ENCODE peak calls at places on chromosomes 4 and X, in four cellular contexts. D is Calu3, O is spleen, B is lower lobe of right lung. Q is an unnamed sample.
A peak's percentile ranks its signal among the peaks of the same experiment; 100 is the strongest.

GRCh38 chr4:92050875-92051274 is 252.9 kb upstream of the GRID2 start:
- DNase-seq in D (no peak), O (no peak), B (peak; percentile 47), Q (no peak)

GRCh38 chrX:84219551-84219950 is 31.6 kb upstream of the RPS6KA6 start:
- DNase-seq in D (no peak), O (no peak), B (no peak), Q (no peak)

GRCh38 chr4:74038161-74039064 is at the start of gene CXCL3:
- DNase-seq in D (peak; percentile 94), O (peak; percentile 86), B (peak; percentile 88), Q (peak; percentile 90)

GRCh38 chrX:54495814-54496516 is at the start of gene FGD1:
- DNase-seq in D (peak; percentile 71), O (peak; percentile 78), B (peak; percentile 64), Q (peak; percentile 78)

GRCh38 chrX:139720136-139720535 is 12.2 kb upstream of the MCF2 start:
- DNase-seq in D (no peak), O (no peak), B (no peak), Q (no peak)

GRCh38 chr4:119835511-119835910 is 206.9 kb upstream of the PDE5A start:
- DNase-seq in D (no peak), O (no peak), B (no peak), Q (no peak)

GRCh38 chrX:46561931-46562721 is 11.4 kb upstream of the CHST7 start:
- DNase-seq in D (no peak), O (no peak), B (peak; percentile 47), Q (no peak)

GRCh38 chr4:140654516-140654855 is 85.7 kb upstream of the UCP1 start:
- DNase-seq in D (no peak), O (no peak), B (no peak), Q (no peak)

GRCh38 chrX:1378306-1378758 is 13.6 kb downstream of the SLC25A6 start:
- DNase-seq in D (no peak), O (no peak), B (peak; percentile 35), Q (no peak)

GRCh38 chr4:140004580-140005314 is 149.2 kb downstream of the MAML3 start:
- DNase-seq in D (no peak), O (no peak), B (peak; percentile 51), Q (no peak)

GRCh38 chr4:161799687-161800086 is 364.1 kb downstream of the FSTL5 start:
- DNase-seq in D (no peak), O (no peak), B (no peak), Q (no peak)

GRCh38 chr4:119037709-119038463 is 97.7 kb upstream of the MYOZ2 start:
- DNase-seq in D (no peak), O (no peak), B (no peak), Q (no peak)

GRCh38 chr4:70746179-70746839 is 24.5 kb downstream of the RUFY3 start:
- DNase-seq in D (no peak), O (no peak), B (peak; percentile 54), Q (no peak)

GRCh38 chrX:46627044-46627443 is 53.5 kb downstream of the CHST7 start:
- DNase-seq in D (no peak), O (no peak), B (no peak), Q (no peak)

GRCh38 chr4:104524591-104524990 is 29.9 kb upstream of the CXXC4 start:
- DNase-seq in D (no peak), O (no peak), B (no peak), Q (no peak)

GRCh38 chrX:115689931-115690330 is 129.0 kb downstream of the PLS3 start:
- DNase-seq in D (no peak), O (no peak), B (no peak), Q (no peak)

GRCh38 chr4:2186133-2186864 is 55.6 kb downstream of the HAUS3 start:
- DNase-seq in D (peak; percentile 50), O (no peak), B (no peak), Q (peak; percentile 49)

GRCh38 chrX:41084360-41085104 is 713 bp upstream of the USP9X start:
- DNase-seq in D (peak; percentile 98), O (peak; percentile 99), B (peak; percentile 96), Q (peak; percentile 96)

GRCh38 chrX:43605351-43605750 is 50.7 kb upstream of the MAOA start:
- DNase-seq in D (no peak), O (no peak), B (no peak), Q (no peak)

DNA sequence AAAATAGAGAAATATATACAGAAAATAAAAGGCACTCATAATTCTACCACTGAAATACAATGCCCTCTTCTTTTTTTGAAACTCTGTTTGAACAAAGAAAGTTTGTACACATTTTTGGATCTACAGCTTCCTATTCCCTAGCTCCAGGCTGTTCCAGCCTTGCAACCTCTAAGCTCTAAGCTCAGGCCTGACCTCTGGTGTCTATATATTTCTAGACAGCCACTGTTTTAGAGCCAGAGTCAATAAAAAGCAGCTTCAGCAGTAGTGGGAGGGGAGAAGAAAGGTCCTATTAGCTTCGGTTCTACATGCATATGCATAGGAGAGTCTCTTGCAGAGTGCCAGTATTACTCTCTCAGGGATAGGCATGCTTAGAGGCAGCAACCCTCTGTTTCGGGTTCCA is 39.7 kb downstream of the CLDN2 start:
- DNase-seq in D (peak; percentile 17), O (no peak), B (no peak), Q (no peak)
- TF ChIP-seq CTCF in D (no peak), O (no peak), B (no peak), Q (no peak)

GRCh38 chr4:120886183-120886582 is 36.3 kb downstream of the PRDM5 start:
- DNase-seq in D (no peak), O (no peak), B (no peak), Q (no peak)
- TF ChIP-seq CTCF in D (no peak), O (no peak), B (no peak), Q (no peak)

GRCh38 chr4:79044260-79044659 is 105.0 kb upstream of the PAQR3 start:
- DNase-seq in D (no peak), O (no peak), B (no peak), Q (no peak)
- TF ChIP-seq CTCF in D (no peak), O (no peak), B (no peak), Q (no peak)

GRCh38 chrX:145552643-145553042 is 265.0 kb upstream of the SLITRK2 start:
- DNase-seq in D (no peak), O (no peak), B (no peak), Q (no peak)
- TF ChIP-seq CTCF in D (no peak), O (no peak), B (no peak), Q (no peak)

DNA sequence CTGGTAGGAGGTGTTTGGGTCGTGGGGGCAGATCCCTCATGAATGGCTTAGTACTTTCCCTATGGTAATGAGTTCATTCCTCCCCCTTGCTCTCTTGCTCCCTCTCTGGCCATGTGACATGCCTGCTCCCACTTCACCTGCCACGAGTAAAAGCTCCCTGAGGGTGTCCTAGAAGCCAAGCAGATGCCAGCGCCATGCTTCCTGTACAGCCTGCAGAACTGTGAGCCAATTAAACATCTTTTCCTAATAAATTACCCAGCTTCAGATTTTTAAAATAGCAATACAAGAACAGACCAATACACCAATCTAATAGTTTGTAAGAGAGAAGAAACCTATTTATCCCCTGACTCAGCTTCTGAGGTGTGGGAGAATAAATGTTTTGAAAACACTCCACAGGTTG is 60.5 kb downstream of the FGFBP1 start:
- DNase-seq in D (no peak), O (no peak), B (no peak), Q (no peak)
- TF ChIP-seq CTCF in D (no peak), O (no peak), B (no peak), Q (no peak)

GRCh38 chr4:141896687-141897086 is 260.3 kb downstream of the IL15 start:
- DNase-seq in D (no peak), O (no peak), B (no peak), Q (no peak)
- TF ChIP-seq CTCF in D (no peak), O (no peak), B (no peak), Q (no peak)

GRCh38 chr4:134470544-134470943 is 269.0 kb upstream of the PABPC4L start:
- DNase-seq in D (peak; percentile 24), O (no peak), B (no peak), Q (no peak)
- TF ChIP-seq CTCF in D (no peak), O (no peak), B (peak; percentile 28), Q (no peak)

GRCh38 chrX:47723083-47723482 is 64.1 kb upstream of the UXT start:
- DNase-seq in D (no peak), O (no peak), B (no peak), Q (no peak)

GRCh38 chrX:47722260-47722659 is 63.3 kb upstream of the UXT start:
- DNase-seq in D (no peak), O (peak; percentile 61), B (no peak), Q (no peak)

DNA sequence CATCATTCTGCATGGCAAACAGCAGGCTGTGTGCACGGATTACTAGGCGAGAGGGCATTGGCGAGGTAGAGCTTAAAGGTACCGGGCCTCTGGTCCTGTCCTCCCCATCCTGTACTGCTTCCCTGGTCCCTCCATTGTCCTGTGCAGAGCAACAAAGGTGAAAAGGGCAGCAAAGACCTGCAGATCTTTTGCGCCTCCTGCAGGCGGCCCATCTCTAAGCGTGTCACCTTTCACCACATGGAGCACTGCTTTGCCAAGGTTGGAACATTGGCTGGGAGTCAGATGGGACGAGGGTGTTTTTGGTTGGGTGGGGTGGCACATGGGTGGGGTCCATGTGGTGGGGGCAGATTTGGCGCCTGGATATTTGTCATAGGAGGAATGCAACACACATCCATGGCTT is 64.7 kb upstream of the UXT start:
- DNase-seq in D (no peak), O (peak; percentile 48), B (no peak), Q (peak; percentile 4)
- TF ChIP-seq CTCF in D (no peak), O (no peak), B (no peak), Q (no peak)

DNA sequence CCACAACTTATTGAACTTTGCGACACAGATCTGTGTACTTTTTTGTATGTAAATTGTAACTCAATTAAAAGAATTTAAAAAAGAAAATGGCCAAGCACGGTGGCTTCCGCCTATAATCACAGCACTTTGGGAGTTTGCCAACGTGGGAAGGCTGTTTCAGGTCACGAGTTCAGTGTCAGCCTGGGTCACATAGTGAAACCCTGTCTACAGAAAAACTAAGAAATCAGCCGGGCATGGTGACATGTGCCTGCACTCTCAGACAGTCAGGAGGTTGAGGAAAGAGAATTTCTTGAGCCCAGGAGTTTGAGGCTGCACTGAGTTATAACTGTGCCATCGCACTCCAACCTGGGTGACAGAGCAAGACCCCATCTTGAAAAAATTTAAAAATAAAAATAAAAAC is 203.0 kb upstream of the CLNK start:
- DNase-seq in D (no peak), O (no peak), B (no peak), Q (no peak)
- TF ChIP-seq CTCF in D (no peak), O (no peak), B (no peak), Q (no peak)